ENCODE peak calls at places on chromosomes 16 and 17, in ten cellular contexts. One of them, this sample, is unnamed.

GRCh38 chr17:9512323-9513168 is 63.1 kb downstream of the STX8 start:
- DNase-seq in tibial artery: no peak
- DNase-seq in A549: no peak
- DNase-seq in mammary epithelial cell: peak; percentile 75
- DNase-seq in GM12865: no peak
- DNase-seq in psoas muscle: no peak
- DNase-seq in epithelial cell of esophagus: peak; percentile 90
- DNase-seq in endothelial cell: no peak
- DNase-seq in pancreas: no peak
- DNase-seq in esophagus squamous epithelium: no peak
- DNase-seq in this sample: no peak

GRCh38 chr17:48541574-48542113 is 3.3 kb downstream of the HOXB2 start:
- DNase-seq in mammary epithelial cell: peak; percentile 70
- DNase-seq in pancreas: no peak
- DNase-seq in esophagus squamous epithelium: no peak
- DNase-seq in GM12865: no peak
- DNase-seq in psoas muscle: peak; percentile 77
- DNase-seq in A549: no peak
- DNase-seq in epithelial cell of esophagus: peak; percentile 39
- DNase-seq in endothelial cell: no peak
- DNase-seq in tibial artery: no peak
- DNase-seq in this sample: no peak

GRCh38 chr16:88732172-88732960 is 26.1 kb downstream of the CTU2 start:
- DNase-seq in esophagus squamous epithelium: no peak
- DNase-seq in A549: peak; percentile 32
- DNase-seq in GM12865: no peak
- DNase-seq in pancreas: no peak
- DNase-seq in epithelial cell of esophagus: no peak
- DNase-seq in tibial artery: no peak
- DNase-seq in psoas muscle: no peak
- DNase-seq in endothelial cell: no peak
- DNase-seq in mammary epithelial cell: no peak
- DNase-seq in this sample: no peak

GRCh38 chr17:42409467-42410351 is 13.3 kb downstream of the CAVIN1 start:
- DNase-seq in tibial artery: peak; percentile 95
- DNase-seq in mammary epithelial cell: peak; percentile 94
- DNase-seq in GM12865: no peak
- DNase-seq in pancreas: no peak
- DNase-seq in endothelial cell: no peak
- DNase-seq in esophagus squamous epithelium: no peak
- DNase-seq in A549: peak; percentile 99
- DNase-seq in psoas muscle: peak; percentile 80
- DNase-seq in epithelial cell of esophagus: peak; percentile 94
- DNase-seq in this sample: no peak

GRCh38 chr17:253091-253846 is 71.8 kb upstream of the DOC2B start:
- DNase-seq in mammary epithelial cell: no peak
- DNase-seq in pancreas: peak; percentile 9
- DNase-seq in tibial artery: peak; percentile 32
- DNase-seq in epithelial cell of esophagus: no peak
- DNase-seq in GM12865: no peak
- DNase-seq in esophagus squamous epithelium: no peak
- DNase-seq in endothelial cell: no peak
- DNase-seq in A549: no peak
- DNase-seq in psoas muscle: no peak
- DNase-seq in this sample: no peak

GRCh38 chr16:3963203-3963602 is 82.7 kb upstream of the CREBBP start:
- DNase-seq in endothelial cell: no peak
- DNase-seq in psoas muscle: no peak
- DNase-seq in esophagus squamous epithelium: no peak
- DNase-seq in pancreas: no peak
- DNase-seq in epithelial cell of esophagus: no peak
- DNase-seq in GM12865: no peak
- DNase-seq in A549: no peak
- DNase-seq in mammary epithelial cell: no peak
- DNase-seq in tibial artery: peak; percentile 64
- DNase-seq in this sample: no peak

GRCh38 chr16:7319514-7319913 is 13.1 kb upstream of the RBFOX1 start:
- DNase-seq in endothelial cell: no peak
- DNase-seq in GM12865: no peak
- DNase-seq in pancreas: no peak
- DNase-seq in epithelial cell of esophagus: no peak
- DNase-seq in A549: no peak
- DNase-seq in psoas muscle: no peak
- DNase-seq in esophagus squamous epithelium: no peak
- DNase-seq in tibial artery: no peak
- DNase-seq in mammary epithelial cell: no peak
- DNase-seq in this sample: no peak

GRCh38 chr16:733382-734207 is 6.7 kb downstream of the HAGHL start:
- DNase-seq in endothelial cell: peak; percentile 68
- DNase-seq in A549: no peak
- DNase-seq in esophagus squamous epithelium: no peak
- DNase-seq in GM12865: peak; percentile 18
- DNase-seq in mammary epithelial cell: no peak
- DNase-seq in tibial artery: peak; percentile 62
- DNase-seq in psoas muscle: no peak
- DNase-seq in pancreas: peak; percentile 12
- DNase-seq in epithelial cell of esophagus: no peak
- DNase-seq in this sample: no peak

GRCh38 chr16:86818701-86819522 is 240.6 kb downstream of the FOXL1 start:
- DNase-seq in epithelial cell of esophagus: no peak
- DNase-seq in A549: no peak
- DNase-seq in esophagus squamous epithelium: no peak
- DNase-seq in psoas muscle: no peak
- DNase-seq in tibial artery: no peak
- DNase-seq in endothelial cell: no peak
- DNase-seq in mammary epithelial cell: no peak
- DNase-seq in GM12865: no peak
- DNase-seq in pancreas: no peak
- DNase-seq in this sample: no peak

GRCh38 chr16:86821933-86822332 is 243.6 kb downstream of the FOXL1 start:
- DNase-seq in mammary epithelial cell: no peak
- DNase-seq in epithelial cell of esophagus: no peak
- DNase-seq in endothelial cell: no peak
- DNase-seq in A549: no peak
- DNase-seq in pancreas: no peak
- DNase-seq in psoas muscle: no peak
- DNase-seq in GM12865: no peak
- DNase-seq in esophagus squamous epithelium: no peak
- DNase-seq in tibial artery: no peak
- DNase-seq in this sample: no peak

GRCh38 chr16:86823125-86823524 is 244.8 kb downstream of the FOXL1 start:
- DNase-seq in epithelial cell of esophagus: no peak
- DNase-seq in GM12865: no peak
- DNase-seq in endothelial cell: no peak
- DNase-seq in mammary epithelial cell: no peak
- DNase-seq in psoas muscle: no peak
- DNase-seq in A549: no peak
- DNase-seq in pancreas: no peak
- DNase-seq in tibial artery: no peak
- DNase-seq in esophagus squamous epithelium: no peak
- DNase-seq in this sample: no peak

GRCh38 chr16:86816930-86817625 is 238.7 kb downstream of the FOXL1 start:
- DNase-seq in esophagus squamous epithelium: no peak
- DNase-seq in endothelial cell: no peak
- DNase-seq in epithelial cell of esophagus: no peak
- DNase-seq in tibial artery: no peak
- DNase-seq in GM12865: no peak
- DNase-seq in A549: no peak
- DNase-seq in psoas muscle: no peak
- DNase-seq in pancreas: no peak
- DNase-seq in mammary epithelial cell: no peak
- DNase-seq in this sample: no peak

DNA sequence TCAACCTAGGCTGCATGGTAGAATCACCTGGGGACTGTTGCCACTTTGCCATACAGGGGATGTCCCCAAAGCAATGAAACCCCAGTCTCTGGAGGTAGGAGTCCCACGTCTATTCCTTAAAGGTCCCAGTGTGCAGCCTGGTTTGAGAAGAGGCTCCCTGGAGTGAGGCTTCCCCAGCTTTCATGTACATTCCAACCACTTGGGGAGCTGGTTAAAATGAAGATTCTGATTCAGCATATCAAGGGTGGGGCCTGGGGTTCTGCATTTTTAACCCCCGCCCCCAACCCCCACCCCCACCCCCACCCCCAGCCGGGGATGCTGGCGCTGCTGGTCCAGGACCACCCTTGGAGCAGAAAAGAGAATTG is 241.2 kb downstream of the FOXL1 start:
- DNase-seq in GM12865: no peak
- DNase-seq in epithelial cell of esophagus: no peak
- DNase-seq in esophagus squamous epithelium: no peak
- DNase-seq in tibial artery: no peak
- DNase-seq in pancreas: no peak
- DNase-seq in endothelial cell: no peak
- DNase-seq in mammary epithelial cell: no peak
- DNase-seq in psoas muscle: no peak
- DNase-seq in A549: no peak
- DNase-seq in this sample: no peak
- TF ChIP-seq CTCF in GM12865: no peak
- TF ChIP-seq CTCF in epithelial cell of esophagus: peak; percentile 36
- TF ChIP-seq CTCF in esophagus squamous epithelium: no peak
- TF ChIP-seq CTCF in tibial artery: no peak
- TF ChIP-seq CTCF in pancreas: no peak
- TF ChIP-seq CTCF in endothelial cell: no peak
- TF ChIP-seq CTCF in mammary epithelial cell: peak; percentile 25
- TF ChIP-seq CTCF in psoas muscle: no peak
- TF ChIP-seq CTCF in A549: no peak
- TF ChIP-seq CTCF in this sample: no peak

DNA sequence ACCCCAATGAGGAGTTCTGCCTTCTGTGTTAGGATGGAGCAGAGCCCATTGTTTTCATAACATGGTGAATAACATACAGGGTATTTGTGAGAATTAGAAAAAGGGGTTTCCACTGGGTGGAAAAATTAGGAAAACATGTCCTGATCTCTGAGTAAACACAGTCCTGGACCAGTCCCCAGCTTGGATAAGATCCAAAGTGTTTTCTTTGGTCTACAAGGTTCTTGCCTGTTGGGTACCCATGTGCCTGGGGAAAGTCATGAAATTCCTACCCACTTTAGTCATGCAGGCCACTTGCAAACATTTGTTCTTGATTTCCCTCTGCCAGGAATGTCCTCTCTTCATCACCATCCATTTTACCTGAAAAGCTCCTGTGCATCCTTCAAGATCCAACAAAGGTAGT is 164.8 kb upstream of the DYNLRB2 start:
- DNase-seq in A549: no peak
- DNase-seq in epithelial cell of esophagus: peak; percentile 4
- DNase-seq in endothelial cell: no peak
- DNase-seq in mammary epithelial cell: no peak
- DNase-seq in pancreas: no peak
- DNase-seq in tibial artery: no peak
- DNase-seq in esophagus squamous epithelium: no peak
- DNase-seq in psoas muscle: no peak
- DNase-seq in GM12865: no peak
- DNase-seq in this sample: no peak
- TF ChIP-seq CTCF in A549: no peak
- TF ChIP-seq CTCF in epithelial cell of esophagus: no peak
- TF ChIP-seq CTCF in endothelial cell: no peak
- TF ChIP-seq CTCF in mammary epithelial cell: no peak
- TF ChIP-seq CTCF in pancreas: no peak
- TF ChIP-seq CTCF in tibial artery: no peak
- TF ChIP-seq CTCF in esophagus squamous epithelium: no peak
- TF ChIP-seq CTCF in psoas muscle: no peak
- TF ChIP-seq CTCF in GM12865: no peak
- TF ChIP-seq CTCF in this sample: no peak

GRCh38 chr16:73176577-73177013 is 128.7 kb upstream of the ZFHX3 start:
- DNase-seq in mammary epithelial cell: peak; percentile 89
- DNase-seq in tibial artery: no peak
- DNase-seq in epithelial cell of esophagus: peak; percentile 94
- DNase-seq in esophagus squamous epithelium: no peak
- DNase-seq in endothelial cell: no peak
- DNase-seq in psoas muscle: no peak
- DNase-seq in GM12865: no peak
- DNase-seq in A549: peak; percentile 48
- DNase-seq in pancreas: no peak
- DNase-seq in this sample: no peak
- TF ChIP-seq CTCF in mammary epithelial cell: peak; percentile 51
- TF ChIP-seq CTCF in tibial artery: peak; percentile 22
- TF ChIP-seq CTCF in epithelial cell of esophagus: peak; percentile 52
- TF ChIP-seq CTCF in esophagus squamous epithelium: no peak
- TF ChIP-seq CTCF in endothelial cell: peak; percentile 36
- TF ChIP-seq CTCF in psoas muscle: peak; percentile 33
- TF ChIP-seq CTCF in GM12865: no peak
- TF ChIP-seq CTCF in A549: peak; percentile 55
- TF ChIP-seq CTCF in pancreas: peak; percentile 23
- TF ChIP-seq CTCF in this sample: no peak

GRCh38 chr17:76612465-76612864 is 26.8 kb upstream of the ST6GALNAC2 start:
- DNase-seq in epithelial cell of esophagus: no peak
- DNase-seq in mammary epithelial cell: no peak
- DNase-seq in GM12865: no peak
- DNase-seq in pancreas: no peak
- DNase-seq in tibial artery: no peak
- DNase-seq in psoas muscle: no peak
- DNase-seq in endothelial cell: no peak
- DNase-seq in esophagus squamous epithelium: no peak
- DNase-seq in A549: no peak
- DNase-seq in this sample: no peak

GRCh38 chr17:76617838-76618237 is 25.7 kb downstream of the ST6GALNAC1 start:
- DNase-seq in GM12865: no peak
- DNase-seq in endothelial cell: no peak
- DNase-seq in tibial artery: no peak
- DNase-seq in epithelial cell of esophagus: no peak
- DNase-seq in A549: no peak
- DNase-seq in psoas muscle: no peak
- DNase-seq in mammary epithelial cell: no peak
- DNase-seq in esophagus squamous epithelium: no peak
- DNase-seq in pancreas: no peak
- DNase-seq in this sample: no peak

GRCh38 chr17:76614912-76615617 is 28.5 kb downstream of the ST6GALNAC1 start:
- DNase-seq in pancreas: no peak
- DNase-seq in endothelial cell: no peak
- DNase-seq in mammary epithelial cell: no peak
- DNase-seq in esophagus squamous epithelium: no peak
- DNase-seq in psoas muscle: no peak
- DNase-seq in epithelial cell of esophagus: no peak
- DNase-seq in GM12865: no peak
- DNase-seq in tibial artery: no peak
- DNase-seq in A549: no peak
- DNase-seq in this sample: no peak

GRCh38 chr17:76611747-76612143 is 26.1 kb upstream of the ST6GALNAC2 start:
- DNase-seq in GM12865: no peak
- DNase-seq in mammary epithelial cell: no peak
- DNase-seq in endothelial cell: no peak
- DNase-seq in esophagus squamous epithelium: no peak
- DNase-seq in pancreas: no peak
- DNase-seq in epithelial cell of esophagus: no peak
- DNase-seq in A549: no peak
- DNase-seq in tibial artery: no peak
- DNase-seq in psoas muscle: no peak
- DNase-seq in this sample: no peak

DNA sequence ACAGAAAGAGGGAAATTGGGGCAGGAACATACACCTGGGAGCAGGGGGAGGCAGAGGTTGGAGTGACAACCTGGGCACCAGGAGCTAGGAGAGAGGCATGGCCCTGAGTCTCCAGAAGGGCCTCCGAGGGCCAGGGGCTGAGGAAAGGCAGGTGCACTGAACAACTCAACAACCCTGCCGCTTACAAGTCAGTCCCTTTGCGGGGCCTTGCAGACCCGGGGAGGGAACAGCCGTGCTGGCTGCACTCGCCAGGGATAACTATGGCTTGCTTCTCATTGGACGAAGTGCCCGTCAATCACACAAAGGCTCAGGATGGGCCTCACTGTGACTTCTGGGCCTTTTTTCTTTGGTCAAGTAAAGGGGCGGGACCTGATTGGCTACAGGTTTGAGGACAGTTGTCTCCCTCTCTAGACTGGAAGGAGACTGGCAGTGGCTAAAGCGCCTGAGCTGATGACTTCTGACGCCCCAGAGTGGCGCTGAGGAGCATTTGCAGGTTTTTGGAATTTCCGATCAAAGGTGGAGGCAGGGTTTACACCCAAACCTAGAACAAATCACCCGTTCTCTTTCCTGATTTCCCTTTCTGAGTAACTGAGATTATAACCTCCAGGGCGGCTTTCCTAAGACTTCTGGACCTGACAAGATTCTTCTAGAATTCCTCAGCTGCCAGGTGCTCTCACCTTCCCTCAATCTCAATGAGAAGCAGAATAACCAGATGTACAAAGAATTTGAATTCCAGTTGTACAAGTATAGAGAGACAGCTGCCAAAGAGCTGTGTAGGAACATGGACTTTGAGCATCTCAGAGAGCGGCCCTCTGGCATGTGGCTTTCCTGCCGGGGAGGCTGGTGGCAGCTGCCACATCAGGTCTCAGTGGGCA is 27.6 kb upstream of the ST6GALNAC2 start:
- DNase-seq in pancreas: no peak
- DNase-seq in GM12865: peak; percentile 35
- DNase-seq in epithelial cell of esophagus: peak; percentile 80
- DNase-seq in esophagus squamous epithelium: no peak
- DNase-seq in tibial artery: no peak
- DNase-seq in psoas muscle: no peak
- DNase-seq in A549: no peak
- DNase-seq in endothelial cell: no peak
- DNase-seq in mammary epithelial cell: peak; percentile 72
- DNase-seq in this sample: peak; percentile 16
- TF ChIP-seq CTCF in pancreas: no peak
- TF ChIP-seq CTCF in GM12865: no peak
- TF ChIP-seq CTCF in epithelial cell of esophagus: peak; percentile 42
- TF ChIP-seq CTCF in esophagus squamous epithelium: no peak
- TF ChIP-seq CTCF in tibial artery: no peak
- TF ChIP-seq CTCF in psoas muscle: no peak
- TF ChIP-seq CTCF in A549: no peak
- TF ChIP-seq CTCF in endothelial cell: no peak
- TF ChIP-seq CTCF in mammary epithelial cell: peak; percentile 37
- TF ChIP-seq CTCF in this sample: no peak